ENCODE peak calls at places on chromosomes 6 and 20, in nine cellular contexts. F is CD8-positive, alpha-beta memory T cell; Q is uterus; L is CD4-positive, alpha-beta memory T cell; H is GM23338; W is IMR-90; X is HCT116; A is body of pancreas; N is aorta. G is an unnamed sample. For H3K4me1, the result is how much of the 10 kb centered on the place peaks cover.

GRCh38 chr6:29230666-29231065 is 60.0 kb downstream of the OR2J2 start:
- DNase-seq in F (no peak), Q (no peak), L (no peak), H (no peak), W (no peak), X (no peak), A (no peak), N (no peak), G (no peak)

GRCh38 chr20:7637184-7637583 is 303.1 kb downstream of the HAO1 start:
- DNase-seq in F (no peak), Q (no peak), L (no peak), H (no peak), W (no peak), X (no peak), A (no peak), N (no peak), G (no peak)

GRCh38 chr6:116265081-116265829 is 11.4 kb upstream of the TSPYL4 start:
- DNase-seq in F (no peak), Q (no peak), L (no peak), H (no peak), W (peak), X (no peak), A (no peak), N (no peak), G (no peak)

GRCh38 chr6:97697450-97697849 is 414.4 kb upstream of the MMS22L start:
- DNase-seq in F (no peak), Q (no peak), L (no peak), H (no peak), W (peak), X (no peak), A (no peak), N (no peak), G (no peak)

GRCh38 chr6:147418523-147418922 is 90.0 kb upstream of the SAMD5 start:
- DNase-seq in F (no peak), Q (no peak), L (no peak), H (no peak), W (no peak), X (no peak), A (no peak), N (no peak), G (no peak)

GRCh38 chr6:147037881-147038280 is 166.3 kb upstream of the STXBP5 start:
- DNase-seq in F (no peak), Q (no peak), L (no peak), H (no peak), W (no peak), X (no peak), A (no peak), N (no peak), G (no peak)

GRCh38 chr20:45052698-45053440 is 48.1 kb downstream of the KCNS1 start:
- DNase-seq in F (no peak), Q (no peak), L (peak), H (no peak), W (peak), X (no peak), A (no peak), N (no peak), G (no peak)

GRCh38 chr6:167856999-167857660 is 30.4 kb downstream of the AFDN start:
- DNase-seq in F (no peak), Q (no peak), L (no peak), H (peak), W (peak), X (no peak), A (no peak), N (no peak), G (no peak)

GRCh38 chr6:141248056-141248799 is 884.5 kb upstream of the GJE1 start:
- DNase-seq in F (no peak), Q (no peak), L (no peak), H (no peak), W (no peak), X (no peak), A (no peak), N (no peak), G (no peak)

GRCh38 chr20:3847419-3847940 is 846 bp downstream of the MAVS start:
- DNase-seq in F (no peak), Q (no peak), L (peak), H (no peak), W (no peak), X (no peak), A (peak), N (no peak), G (no peak)

GRCh38 chr20:45347936-45348809 is at the start of gene SDC4:
- DNase-seq in F (peak), Q (peak), L (peak), H (peak), W (peak), X (no peak), A (peak), N (peak), G (peak)

GRCh38 chr6:17035257-17035757 is 66.5 kb upstream of the STMND1 start:
- DNase-seq in F (no peak), Q (no peak), L (no peak), H (no peak), W (no peak), X (no peak), A (peak), N (no peak), G (no peak)

GRCh38 chr20:39342463-39342862 is 380.3 kb downstream of the DHX35 start:
- DNase-seq in F (no peak), Q (no peak), L (no peak), H (no peak), W (no peak), X (no peak), A (no peak), N (no peak), G (no peak)

GRCh38 chr6:163414117-163414366 is 476 bp upstream of the QKI start:
- DNase-seq in F (no peak), Q (no peak), L (no peak), H (no peak), W (no peak), X (no peak), A (no peak), N (no peak), G (peak)

GRCh38 chr20:64234291-64234791 is 21.2 kb upstream of the PCMTD2 start:
- DNase-seq in F (no peak), Q (no peak), L (no peak), H (no peak), W (no peak), X (no peak), A (no peak), N (peak), G (no peak)

GRCh38 chr20:64161595-64162238 is 2.5 kb upstream of the MYT1 start:
- DNase-seq in F (no peak), Q (no peak), L (peak), H (peak), W (peak), X (no peak), A (peak), N (no peak), G (peak)

GRCh38 chr20:14878676-14879019 is 541.2 kb upstream of the FLRT3 start:
- DNase-seq in F (no peak), Q (no peak), L (no peak), H (no peak), W (no peak), X (no peak), A (no peak), N (no peak), G (no peak)

GRCh38 chr20:24956001-24956761 is 7.1 kb downstream of the CST7 start:
- DNase-seq in F (no peak), Q (no peak), L (no peak), H (no peak), W (no peak), X (no peak), A (no peak), N (peak), G (no peak)

GRCh38 chr6:26103141-26103769 is 16.0 kb downstream of the HFE start:
- DNase-seq in F (no peak), Q (no peak), L (no peak), H (no peak), W (peak), X (no peak), A (no peak), N (no peak), G (no peak)

GRCh38 chr20:58598271-58599015 is 52.6 kb upstream of the STX16 start:
- DNase-seq in F (no peak), Q (peak), L (no peak), H (no peak), W (peak), X (no peak), A (peak), N (no peak), G (no peak)

GRCh38 chr20:63577317-63577894 is 3.4 kb upstream of the HELZ2 start:
- DNase-seq in F (no peak), Q (no peak), L (no peak), H (no peak), W (no peak), X (no peak), A (peak), N (no peak), G (no peak)

GRCh38 chr20:433300-433975 is 25.3 kb downstream of the RBCK1 start:
- DNase-seq in F (peak), Q (no peak), L (peak), H (no peak), W (no peak), X (no peak), A (no peak), N (peak), G (no peak)

GRCh38 chr6:96631248-96631647 is 68.3 kb downstream of the FHL5 start:
- DNase-seq in F (no peak), Q (no peak), L (no peak), H (no peak), W (no peak), X (no peak), A (no peak), N (no peak), G (no peak)

GRCh38 chr20:47181056-47181862 is 175.2 kb downstream of the ZMYND8 start:
- DNase-seq in F (no peak), Q (no peak), L (no peak), H (peak), W (peak), X (peak), A (no peak), N (no peak), G (no peak)

GRCh38 chr6:87350516-87350915 is 5.9 kb downstream of the C6orf163 start:
- DNase-seq in F (no peak), Q (no peak), L (no peak), H (no peak), W (peak), X (no peak), A (no peak), N (no peak), G (no peak)

GRCh38 chr20:59141818-59142581 is 21.6 kb upstream of the ZNF831 start:
- DNase-seq in F (no peak), Q (no peak), L (no peak), H (peak), W (peak), X (no peak), A (no peak), N (no peak), G (no peak)

GRCh38 chr6:111210074-111210729 is 122.9 kb downstream of the SLC16A10 start:
- DNase-seq in F (no peak), Q (no peak), L (peak), H (peak), W (peak), X (peak), A (no peak), N (no peak), G (no peak)

GRCh38 chr6:47134476-47135189 is 92.5 kb upstream of the ADGRF1 start:
- DNase-seq in F (no peak), Q (no peak), L (no peak), H (no peak), W (peak), X (peak), A (no peak), N (no peak), G (no peak)

GRCh38 chr20:3677733-3678132 is 4.1 kb downstream of the ADAM33 start:
- DNase-seq in F (no peak), Q (peak), L (no peak), H (no peak), W (peak), X (no peak), A (no peak), N (no peak), G (no peak)

GRCh38 chr20:61915101-61915500 is 150.6 kb downstream of the TAF4 start:
- DNase-seq in F (no peak), Q (no peak), L (no peak), H (no peak), W (no peak), X (no peak), A (no peak), N (no peak), G (peak)

GRCh38 chr6:3911614-3912336 is 62.6 kb downstream of the FAM50B start:
- DNase-seq in F (no peak), Q (peak), L (no peak), H (no peak), W (peak), X (peak), A (peak), N (peak), G (no peak)

GRCh38 chr20:22339091-22339881 is 245.1 kb downstream of the FOXA2 start:
- DNase-seq in F (no peak), Q (no peak), L (no peak), H (peak), W (peak), X (peak), A (peak), N (no peak), G (no peak)

GRCh38 chr6:166623318-166623717 is 3.7 kb downstream of the RPS6KA2 start:
- DNase-seq in F (no peak), Q (no peak), L (no peak), H (no peak), W (no peak), X (no peak), A (no peak), N (no peak), G (no peak)

DNA sequence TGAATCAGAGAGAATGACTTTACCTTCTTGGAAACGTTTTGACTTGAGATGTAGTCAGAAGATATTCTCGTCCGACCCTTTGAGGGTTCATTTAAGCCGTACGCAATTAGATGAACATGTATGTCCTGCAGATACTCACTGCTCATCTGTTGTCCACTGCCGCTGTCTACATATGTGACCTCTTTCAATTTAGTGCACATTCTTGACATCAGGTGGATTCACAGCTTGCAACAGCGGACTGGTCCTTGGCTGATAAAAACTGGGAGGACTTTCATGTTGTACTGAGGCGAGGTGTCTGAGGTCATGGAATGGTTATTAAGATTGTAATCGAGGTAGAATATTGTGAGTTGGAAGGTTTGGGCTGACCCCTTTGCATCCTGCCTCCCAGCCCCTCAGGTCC is 194.2 kb downstream of the JARID2 start:
- DNase-seq in F (no peak), Q (no peak), L (no peak), H (no peak), W (no peak), X (no peak), A (no peak), N (no peak), G (no peak)
- H3K4me1 ChIP-seq in F (under half), Q (under half), L (half or more), H (half or more), W (under half), X (under half), A (under half), N (under half), G (half or more)

GRCh38 chr20:48217191-48217590 is 431.9 kb upstream of the SULF2 start:
- DNase-seq in F (no peak), Q (peak), L (no peak), H (no peak), W (no peak), X (no peak), A (no peak), N (no peak), G (no peak)
- H3K4me1 ChIP-seq in F (under half), Q (under half), L (under half), H (under half), W (under half), X (under half), A (under half), N (under half), G (under half)

DNA sequence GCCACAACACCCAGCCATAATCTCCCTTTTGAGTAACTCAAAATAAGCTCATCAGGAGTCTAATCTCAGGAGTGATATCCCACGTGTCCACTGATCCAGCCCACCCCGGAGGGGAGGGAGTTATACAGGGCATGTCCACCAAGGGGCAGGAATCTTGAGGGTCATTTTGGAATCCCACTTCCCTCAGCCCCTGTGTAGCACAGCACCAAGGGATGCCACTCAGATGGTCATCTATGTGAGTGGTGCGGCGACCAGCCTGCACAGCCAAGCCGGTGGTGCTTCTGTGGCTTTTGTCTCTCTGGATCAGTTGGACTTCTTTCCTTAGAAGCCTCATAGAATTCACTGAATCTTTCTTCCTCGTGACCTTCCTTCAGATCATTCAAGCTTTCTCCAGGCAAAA is 11.0 kb upstream of the BCAS4 start:
- DNase-seq in F (no peak), Q (no peak), L (no peak), H (no peak), W (no peak), X (no peak), A (no peak), N (no peak), G (no peak)
- H3K4me1 ChIP-seq in F (under half), Q (under half), L (under half), H (under half), W (under half), X (under half), A (under half), N (under half), G (under half)

DNA sequence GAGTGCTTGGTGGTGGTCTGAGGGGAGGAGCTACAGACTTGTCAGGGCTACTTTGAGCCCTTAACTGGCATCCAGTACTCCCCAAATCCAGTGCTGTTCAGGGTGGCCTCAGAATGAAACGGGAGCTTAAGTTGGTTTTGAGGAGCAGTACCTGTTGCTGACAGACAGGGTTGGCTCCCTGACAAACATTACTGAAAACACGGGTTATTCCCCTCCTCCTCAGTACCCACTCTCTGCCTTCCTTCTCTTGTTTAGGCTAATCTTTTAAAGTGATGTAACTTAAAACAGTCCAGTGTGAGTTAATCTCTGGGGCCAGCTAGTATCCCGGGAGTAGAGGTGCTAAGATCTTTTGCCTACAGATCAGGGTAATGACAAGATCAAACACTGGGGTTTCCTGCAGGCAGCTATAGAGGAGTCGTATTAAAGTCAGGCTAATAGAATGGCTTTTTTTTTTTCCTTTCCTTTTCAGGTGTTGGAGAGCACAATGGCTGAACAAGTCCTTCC is 3.7 kb downstream of the TNFAIP3 start:
- DNase-seq in F (no peak), Q (no peak), L (peak), H (peak), W (peak), X (no peak), A (no peak), N (no peak), G (no peak)
- H3K4me1 ChIP-seq in F (half or more), Q (under half), L (half or more), H (under half), W (under half), X (under half), A (half or more), N (under half), G (under half)

GRCh38 chr20:37335642-37336368 is 10.1 kb upstream of the SRC start:
- DNase-seq in F (no peak), Q (no peak), L (no peak), H (no peak), W (peak), X (no peak), A (no peak), N (peak), G (no peak)

GRCh38 chr20:37334450-37334849 is 11.5 kb upstream of the SRC start:
- DNase-seq in F (no peak), Q (no peak), L (no peak), H (no peak), W (no peak), X (no peak), A (no peak), N (no peak), G (no peak)

GRCh38 chr20:37337208-37337955 is 8.6 kb upstream of the SRC start:
- DNase-seq in F (no peak), Q (no peak), L (no peak), H (no peak), W (no peak), X (no peak), A (no peak), N (no peak), G (no peak)

GRCh38 chr20:37339208-37339607 is 6.7 kb upstream of the SRC start:
- DNase-seq in F (no peak), Q (no peak), L (no peak), H (no peak), W (no peak), X (no peak), A (no peak), N (no peak), G (no peak)

GRCh38 chr20:37336369-37337207 is 9.4 kb upstream of the SRC start:
- DNase-seq in F (no peak), Q (peak), L (no peak), H (peak), W (peak), X (no peak), A (no peak), N (peak), G (peak)
- H3K4me1 ChIP-seq in F (under half), Q (under half), L (under half), H (under half), W (under half), X (under half), A (under half), N (under half), G (under half)

DNA sequence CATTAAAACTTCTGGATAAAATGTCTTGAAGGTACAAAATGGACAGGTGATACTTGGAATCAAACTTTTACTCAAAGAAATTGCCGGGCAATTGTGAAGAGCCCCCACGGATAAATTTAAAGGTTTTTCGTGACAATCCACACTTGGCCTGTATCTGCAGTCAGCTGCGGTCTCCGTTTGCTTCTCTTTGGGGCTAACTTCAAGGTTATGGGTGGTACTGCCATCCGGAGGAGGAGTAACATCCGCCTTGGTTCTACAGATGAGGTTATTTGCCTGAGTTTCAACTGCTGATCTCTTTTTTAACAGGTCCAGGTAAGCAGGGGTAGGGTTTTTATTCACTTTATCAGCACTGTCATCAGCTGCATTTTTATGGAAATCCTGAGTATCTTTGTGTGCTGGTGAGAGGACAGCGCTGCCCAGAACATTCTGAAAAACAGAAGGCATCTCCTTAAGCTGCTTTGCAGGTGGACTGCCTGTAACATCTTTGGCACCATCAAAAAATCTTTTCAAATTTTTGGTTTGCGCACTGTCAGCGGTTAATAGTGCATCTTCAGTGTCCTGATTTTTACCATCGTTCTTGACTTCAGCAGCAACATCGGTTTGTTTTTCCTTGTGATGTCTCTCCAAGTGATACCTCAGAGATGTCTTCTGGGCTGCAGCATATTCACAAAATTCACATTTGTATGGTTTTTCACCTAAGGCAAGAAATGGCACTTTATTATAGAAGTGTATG is 16.9 kb downstream of the ZNF217 start:
- DNase-seq in F (no peak), Q (no peak), L (no peak), H (no peak), W (no peak), X (no peak), A (no peak), N (no peak), G (peak)
- H3K4me1 ChIP-seq in F (half or more), Q (under half), L (half or more), H (under half), W (under half), X (under half), A (under half), N (under half), G (under half)

G was measured in left lung.